ENCODE peak calls at places on chromosomes 16 and 17, in six cellular contexts. N is K562, F is GM12878, X is H1, E is HCT116, I is HepG2. O is an unnamed sample.

GRCh38 chr17:57706761-57707160 is 38.3 kb downstream of the CCDC182 start:
- DNase-seq in N (no peak), X (no peak), I (no peak), E (no peak), F (no peak), O (no peak)

GRCh38 chr16:16059895-16060590 is 110.6 kb downstream of the ABCC1 start:
- DNase-seq in E (no peak), F (no peak), N (no peak), I (no peak), X (no peak), O (no peak)

GRCh38 chr17:40828454-40829039 is 6.1 kb upstream of the KRT10 start:
- DNase-seq in N (no peak), X (no peak), F (no peak), E (no peak), I (no peak), O (no peak)

GRCh38 chr17:17366941-17367885 is 64.0 kb downstream of the NT5M start:
- DNase-seq in X (no peak), N (no peak), E (no peak), F (no peak), I (no peak), O (no peak)

GRCh38 chr16:56708821-56709685 is 20.9 kb upstream of the NUP93 start:
- DNase-seq in X (no peak), N (no peak), E (no peak), I (no peak), F (no peak), O (no peak)

GRCh38 chr16:67847064-67847861 is at the start of gene CENPT:
- DNase-seq in F (no peak), N (peak; percentile 76), I (peak; percentile 70), X (no peak), E (no peak), O (no peak)

GRCh38 chr16:86884256-86884655 is 305.9 kb downstream of the FOXL1 start:
- DNase-seq in E (no peak), F (no peak), N (no peak), I (no peak), X (no peak), O (no peak)

GRCh38 chr16:81712681-81713080 is 66.4 kb upstream of the PLCG2 start:
- DNase-seq in F (no peak), N (no peak), I (no peak), E (no peak), X (no peak), O (no peak)

GRCh38 chr17:14118951-14119350 is 49.6 kb downstream of the COX10 start:
- DNase-seq in X (no peak), E (no peak), I (no peak), N (no peak), F (peak; percentile 15), O (no peak)

GRCh38 chr16:8948069-8948593 is 15.6 kb downstream of the USP7 start:
- DNase-seq in X (no peak), E (no peak), I (no peak), N (no peak), F (no peak), O (no peak)

GRCh38 chr16:8945626-8946296 is 17.9 kb downstream of the USP7 start:
- DNase-seq in E (no peak), N (no peak), I (no peak), X (no peak), F (no peak), O (no peak)

GRCh38 chr16:8944113-8944765 is 19.5 kb downstream of the USP7 start:
- DNase-seq in N (no peak), X (no peak), I (no peak), E (no peak), F (peak; percentile 58), O (no peak)

GRCh38 chr16:8948831-8949230 is 14.9 kb downstream of the USP7 start:
- DNase-seq in X (no peak), N (no peak), I (no peak), E (no peak), F (no peak), O (no peak)

DNA sequence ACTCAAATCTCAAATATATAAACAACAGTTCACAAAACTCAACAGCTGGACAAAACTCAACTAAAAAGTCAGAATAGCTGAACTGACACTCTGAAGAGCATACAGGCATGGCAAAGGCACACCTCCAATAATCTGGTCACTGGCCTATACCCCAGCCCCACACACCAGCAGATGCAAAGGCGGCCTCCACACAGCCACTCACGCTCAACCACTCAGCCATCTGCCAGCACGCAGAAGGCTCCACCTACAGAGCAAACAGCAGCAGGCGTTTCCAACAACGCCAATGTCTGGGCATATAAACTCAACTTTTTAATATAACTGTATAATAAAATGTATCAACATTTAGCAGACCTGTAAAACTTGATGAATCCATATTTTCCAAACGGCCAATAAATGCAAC is 17.2 kb downstream of the USP7 start:
- DNase-seq in I (no peak), N (no peak), F (no peak), E (no peak), X (no peak), O (no peak)
- H3K4me3 ChIP-seq in I (no peak overlapping the region), N (no peak overlapping the region), F (no peak overlapping the region), E (no peak overlapping the region), X (no peak overlapping the region), O (no peak overlapping the region)

GRCh38 chr17:2830678-2831077 is 34.4 kb downstream of the RAP1GAP2 start:
- DNase-seq in F (no peak), X (no peak), N (no peak), E (no peak), I (no peak), O (no peak)

DNA sequence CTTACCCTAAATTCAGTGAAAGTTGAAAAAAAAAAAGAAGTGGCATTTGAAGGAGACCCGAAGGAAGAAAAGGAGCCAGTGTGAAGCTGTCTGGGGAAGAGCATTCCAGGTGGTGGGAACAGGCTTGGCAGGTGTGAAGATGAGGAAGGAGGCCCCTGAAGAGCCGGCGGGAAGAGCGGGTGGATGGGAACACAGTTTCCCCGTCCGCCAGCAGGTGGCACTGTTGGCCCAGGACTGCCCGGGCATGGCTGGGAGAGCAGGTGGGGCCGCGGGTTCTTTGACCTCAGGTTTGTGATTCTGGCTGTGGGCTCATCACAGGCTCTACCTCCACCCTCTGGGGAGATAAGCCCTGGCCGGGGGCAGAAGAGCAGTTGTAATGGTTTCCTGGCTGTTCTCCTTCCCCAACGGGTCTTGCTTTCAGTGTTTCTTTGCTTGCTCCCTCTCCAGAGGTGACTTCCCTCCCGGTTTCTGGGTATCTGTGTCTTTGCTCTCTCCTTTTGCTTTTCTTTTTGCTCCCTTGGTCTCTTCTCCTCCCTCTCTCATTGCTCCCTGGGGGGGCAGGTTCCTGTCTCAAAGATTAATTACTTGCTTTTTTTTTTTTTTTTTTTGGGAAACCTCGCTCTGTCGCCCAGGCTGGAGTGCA is 32.3 kb downstream of the RAP1GAP2 start:
- DNase-seq in N (peak; percentile 81), I (peak; percentile 52), E (peak; percentile 43), F (no peak), X (peak; percentile 81), O (peak; percentile 54)
- H3K4me1 ChIP-seq in N (no peaks in the 10 kb centered on the region), I (peaks cover 18% of the 10 kb centered on the region), E (no peaks in the 10 kb centered on the region), F (peaks cover 2% of the 10 kb centered on the region), X (no peaks in the 10 kb centered on the region), O (peaks cover 2% of the 10 kb centered on the region)

GRCh38 chr16:50547340-50547865 is 793 bp upstream of the NKD1 start:
- DNase-seq in E (peak; percentile 26), I (peak; percentile 94), F (peak; percentile 5), N (peak; percentile 29), X (no peak), O (no peak)

GRCh38 chr16:50550035-50550434 is 1.8 kb downstream of the NKD1 start:
- DNase-seq in I (no peak), N (no peak), F (no peak), E (no peak), X (no peak), O (no peak)

GRCh38 chr16:50548659-50549560 is 714 bp downstream of the NKD1 start:
- DNase-seq in N (no peak), E (no peak), F (no peak), X (no peak), I (no peak), O (no peak)

GRCh38 chr16:50549561-50549915 is 1.3 kb downstream of the NKD1 start:
- DNase-seq in E (no peak), I (no peak), N (no peak), X (no peak), F (no peak), O (no peak)

DNA sequence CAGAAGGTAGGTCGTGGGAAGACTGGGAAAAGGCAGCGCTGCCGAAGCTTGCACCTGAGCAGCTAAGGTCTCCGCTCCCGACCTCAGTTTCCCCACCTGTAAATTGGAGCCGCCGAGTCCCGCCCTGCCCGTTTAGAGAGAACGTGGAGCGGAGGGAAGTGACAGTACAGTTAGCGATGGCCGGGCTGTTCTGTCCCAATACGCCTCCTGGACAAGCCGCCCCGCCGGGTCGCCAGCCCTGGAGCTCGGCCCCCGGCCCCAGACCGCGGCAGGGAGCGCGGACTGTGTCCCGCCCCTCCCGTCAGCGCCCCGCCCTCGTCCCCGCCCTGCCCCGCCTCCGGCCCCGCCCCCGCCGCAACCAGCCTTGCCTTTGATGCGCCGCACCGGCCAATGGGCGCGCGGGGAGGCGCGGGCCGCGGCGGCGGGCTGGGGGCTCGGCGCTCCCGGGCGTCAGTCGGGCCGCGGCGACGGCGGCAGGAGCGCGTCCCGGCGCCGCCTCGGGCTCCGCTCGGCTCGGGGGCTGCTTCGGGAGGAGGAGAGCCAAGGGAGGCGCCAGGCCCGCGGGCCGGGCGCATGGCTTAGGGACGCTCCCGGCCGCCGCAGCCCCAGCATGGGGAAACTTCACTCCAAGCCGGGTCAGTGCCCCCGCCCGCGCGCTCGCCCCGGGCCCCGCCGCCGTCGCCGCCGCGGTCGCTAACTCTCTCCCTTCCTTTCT is at the start of gene NKD1:
- DNase-seq in F (no peak), E (peak; percentile 12), I (peak; percentile 84), X (no peak), N (peak; percentile 95), O (peak; percentile 54)
- TF ChIP-seq ZNF274 in F (no peak), E (no peak), I (no peak), X (no peak), N (no peak), O (no peak)

GRCh38 chr16:2531696-2532493 is 687 bp upstream of the CEMP1 start:
- DNase-seq in X (peak; percentile 88), N (peak; percentile 91), E (peak; percentile 91), F (peak; percentile 84), I (peak; percentile 92), O (peak; percentile 94)

GRCh38 chr16:2531371-2531695 is at the start of gene CEMP1:
- DNase-seq in F (no peak), N (no peak), I (no peak), X (no peak), E (no peak), O (no peak)

GRCh38 chr16:2529961-2530628 is 1.1 kb downstream of the CEMP1 start:
- DNase-seq in N (no peak), I (no peak), X (no peak), F (no peak), E (no peak), O (no peak)

GRCh38 chr16:2529061-2529931 is 1.9 kb downstream of the CEMP1 start:
- DNase-seq in F (no peak), N (peak; percentile 38), I (no peak), E (no peak), X (no peak), O (no peak)

DNA sequence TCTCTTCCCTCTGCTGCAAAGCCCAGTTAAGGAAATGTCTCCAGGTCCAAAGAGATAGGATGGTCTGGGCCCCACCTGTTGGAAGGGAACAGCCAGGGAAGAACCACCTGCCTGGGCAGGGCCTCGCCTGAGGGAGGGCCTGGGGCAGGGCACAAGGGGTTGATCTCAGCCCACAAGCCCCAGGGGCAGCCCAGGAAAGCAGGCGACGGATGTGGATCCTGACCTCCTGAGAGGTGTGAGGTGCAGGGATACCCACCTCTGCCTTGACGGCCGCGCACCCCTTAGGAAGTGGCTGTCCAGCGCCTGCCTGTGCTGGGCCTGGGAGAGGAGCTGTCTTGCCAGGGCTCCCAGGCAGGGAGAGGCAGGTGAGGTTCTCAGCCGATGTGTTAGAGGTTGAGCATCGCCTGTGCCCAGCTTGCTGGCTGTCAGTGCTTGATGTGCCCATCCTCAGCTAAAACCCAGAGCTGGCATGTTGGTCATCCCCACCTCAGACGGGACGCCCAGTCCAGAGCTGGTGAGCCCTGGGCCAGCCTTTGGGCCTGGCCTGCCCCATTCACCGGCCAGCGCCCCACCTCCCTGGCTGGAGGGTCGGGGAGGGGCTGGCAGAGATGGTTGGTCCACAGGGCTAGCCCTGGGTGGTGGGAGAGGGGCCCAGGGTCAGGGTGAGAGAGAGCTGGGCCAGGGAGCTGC is 434 bp downstream of the CEMP1 start:
- DNase-seq in X (no peak), I (no peak), F (no peak), N (no peak), E (no peak), O (no peak)
- H3K4me3 ChIP-seq in X (no peak overlapping the region), I (no peak overlapping the region), F (no peak overlapping the region), N (no peak overlapping the region), E (no peak overlapping the region), O (no peak overlapping the region)

O was measured in NT2/D1.